ENCODE peak calls at places on chromosomes 16 and 17, in nine cellular contexts. T is endothelial cell of umbilical vein; Q is NCI-H2029; C is NCI-H1417; R is retina; K is amniotic stem cell; G is right cardiac atrium; O is stimulated activated CD4-positive, alpha-beta T cell treated with anti-CD3 and anti-CD28 coated beads, Interleukin-2, amount 100 ng/mL, for 48 hours; V is nucleus accumbens. Z is an unnamed sample.

GRCh38 chr17:65892912-65893377 is 299.0 kb downstream of the CEP112 start:
- DNase-seq in T (no peak), Q (no peak), C (no peak), R (no peak), K (no peak), G (no peak), O (no peak), V (no peak), Z (no peak)

GRCh38 chr17:61139219-61139618 is 260.4 kb upstream of the TBX2 start:
- DNase-seq in T (no peak), Q (no peak), C (no peak), R (no peak), K (no peak), G (no peak), O (peak), V (no peak), Z (no peak)

GRCh38 chr17:77332981-77333685 is 192.4 kb downstream of the SEC14L1 start:
- DNase-seq in T (no peak), Q (no peak), C (no peak), R (no peak), K (peak), G (no peak), O (no peak), V (no peak), Z (no peak)

GRCh38 chr16:51500306-51500705 is 349.2 kb upstream of the SALL1 start:
- DNase-seq in T (no peak), Q (no peak), C (no peak), R (no peak), K (no peak), G (no peak), O (no peak), V (no peak), Z (no peak)

GRCh38 chr17:64709481-64709880 is 47.4 kb upstream of the SMURF2 start:
- DNase-seq in T (no peak), Q (no peak), C (no peak), R (no peak), K (no peak), G (no peak), O (no peak), V (no peak), Z (no peak)

GRCh38 chr16:30028438-30029093 is 2.5 kb downstream of the TLCD3B start:
- DNase-seq in T (no peak), Q (no peak), C (no peak), R (peak), K (no peak), G (no peak), O (no peak), V (no peak), Z (no peak)

GRCh38 chr16:64969221-64969620 is 152.6 kb downstream of the CDH11 start:
- DNase-seq in T (no peak), Q (no peak), C (no peak), R (no peak), K (no peak), G (no peak), O (no peak), V (no peak), Z (no peak)

GRCh38 chr16:83185902-83186301 is 559.1 kb downstream of the CDH13 start:
- DNase-seq in T (no peak), Q (no peak), C (no peak), R (no peak), K (no peak), G (no peak), O (no peak), V (no peak), Z (no peak)

GRCh38 chr17:77748436-77748835 is 210.1 kb upstream of the TNRC6C start:
- DNase-seq in T (no peak), Q (no peak), C (no peak), R (no peak), K (no peak), G (no peak), O (no peak), V (no peak), Z (no peak)

Z was measured in NCI-H1105.